ENCODE peak calls at places on chromosomes 4 and X, in five cellular contexts. M is CD4-positive, alpha-beta T cell; D is naive B cell; K is stimulated activated CD8-positive, alpha-beta memory T cell treated with anti-CD3 and anti-CD28 coated beads, Interleukin-2, amount 100 ng/mL, for 1 hour; Y is K562. Z is an unnamed sample.

GRCh38 chr4:109278594-109279031 is 23.8 kb downstream of the COL25A1 start:
- DNase-seq in M (no peak), D (no peak), K (no peak), Y (no peak), Z (no peak)

GRCh38 chr4:1752284-1753041 is 31.1 kb downstream of the TACC3 start:
- DNase-seq in M (no peak), D (no peak), K (no peak), Y (peak), Z (no peak)

GRCh38 chr4:155906554-155907247 is 3.2 kb downstream of the TDO2 start:
- DNase-seq in M (no peak), D (no peak), K (no peak), Y (no peak), Z (no peak)

GRCh38 chrX:139795196-139795595 is 87.2 kb upstream of the MCF2 start:
- DNase-seq in M (no peak), D (no peak), K (no peak), Y (no peak), Z (no peak)

GRCh38 chr4:74671074-74671698 is 123.1 kb downstream of the BTC start:
- DNase-seq in M (peak), D (peak), K (no peak), Y (peak), Z (peak)

GRCh38 chr4:5639556-5639955 is 68.8 kb downstream of the EVC2 start:
- DNase-seq in M (no peak), D (no peak), K (no peak), Y (no peak), Z (no peak)

GRCh38 chr4:41060352-41061318 is 153.7 kb downstream of the APBB2 start:
- DNase-seq in M (no peak), D (no peak), K (no peak), Y (no peak), Z (no peak)

GRCh38 chr4:76782837-76783236 is 115.1 kb downstream of the SOWAHB start:
- DNase-seq in M (no peak), D (no peak), K (no peak), Y (no peak), Z (no peak)

GRCh38 chr4:25838526-25838925 is 24.3 kb downstream of the SEL1L3 start:
- DNase-seq in M (no peak), D (no peak), K (no peak), Y (no peak), Z (no peak)

GRCh38 chr4:188934320-188934975 is 795.2 kb downstream of the TRIML1 start:
- DNase-seq in M (no peak), D (no peak), K (no peak), Y (no peak), Z (no peak)

GRCh38 chr4:78056265-78057129 is 626 bp upstream of the FRAS1 start:
- DNase-seq in M (no peak), D (peak), K (no peak), Y (peak), Z (peak)

GRCh38 chr4:3835527-3836040 is 69.4 kb downstream of the ADRA2C start:
- DNase-seq in M (no peak), D (no peak), K (no peak), Y (no peak), Z (no peak)

GRCh38 chr4:25949166-25949748 is 35.2 kb downstream of the SMIM20 start:
- DNase-seq in M (no peak), D (no peak), K (no peak), Y (no peak), Z (no peak)

GRCh38 chr4:1608196-1608820 is 75.8 kb downstream of the FAM53A start:
- DNase-seq in M (no peak), D (no peak), K (no peak), Y (no peak), Z (no peak)

GRCh38 chr4:140237616-140238352 is 83.8 kb upstream of the MAML3 start:
- DNase-seq in M (no peak), D (no peak), K (no peak), Y (no peak), Z (no peak)

GRCh38 chr4:54363037-54363436 is 133.9 kb downstream of the PDGFRA start:
- DNase-seq in M (no peak), D (no peak), K (no peak), Y (no peak), Z (no peak)

GRCh38 chr4:76087007-76087769 is 12.7 kb downstream of the ART3 start:
- DNase-seq in M (no peak), D (no peak), K (no peak), Y (peak), Z (peak)

GRCh38 chrX:68180501-68181061 is 252.7 kb downstream of the OPHN1 start:
- DNase-seq in M (no peak), D (no peak), K (no peak), Y (peak), Z (no peak)

GRCh38 chr4:38765391-38765790 is 17.4 kb downstream of the TLR10 start:
- DNase-seq in M (no peak), D (no peak), K (no peak), Y (no peak), Z (no peak)